ENCODE peak calls at places on chromosomes 12 and 14, in five cellular contexts. D is CD4-positive, alpha-beta T cell; R is left ventricle myocardium inferior; E is H9; N is H1. L is an unnamed sample. For H3K9me3, the result is how much of the 10 kb centered on the place peaks cover.

GRCh38 chr14:35666429-35667043 is 132.6 kb downstream of the INSM2 start:
- DNase-seq in D (no peak), R (no peak), E (no peak), N (no peak), L (no peak)

GRCh38 chr12:9843416-9843815 is 16.1 kb downstream of the KLRF1 start:
- DNase-seq in D (no peak), R (no peak), E (no peak), N (no peak), L (no peak)

GRCh38 chr12:94961413-94961812 is 42.1 kb downstream of the NDUFA12 start:
- DNase-seq in D (no peak), R (no peak), E (no peak), N (no peak), L (no peak)

GRCh38 chr12:50589650-50590435 is 85.1 kb downstream of the DIP2B start:
- DNase-seq in D (no peak), R (no peak), E (no peak), N (no peak), L (no peak)

GRCh38 chr14:45531022-45531421 is 278.0 kb upstream of the MIS18BP1 start:
- DNase-seq in D (no peak), R (no peak), E (no peak), N (no peak), L (no peak)

GRCh38 chr12:122884091-122884826 is 11.7 kb downstream of the VPS37B start:
- DNase-seq in D (no peak), R (no peak), E (no peak), N (no peak), L (no peak)

GRCh38 chr14:69171569-69171968 is 18.6 kb upstream of the DCAF5 start:
- DNase-seq in D (no peak), R (no peak), E (no peak), N (no peak), L (no peak)

GRCh38 chr12:18165422-18165871 is 75.5 kb upstream of the RERGL start:
- DNase-seq in D (no peak), R (no peak), E (no peak), N (no peak), L (no peak)

GRCh38 chr12:66944365-66944764 is 265.5 kb upstream of the GRIP1 start:
- DNase-seq in D (no peak), R (no peak), E (no peak), N (no peak), L (no peak)

GRCh38 chr12:33734871-33735270 is 287.4 kb upstream of the ALG10 start:
- DNase-seq in D (no peak), R (no peak), E (no peak), N (no peak), L (no peak)

GRCh38 chr14:25042362-25043299 is 7.3 kb downstream of the STXBP6 start:
- DNase-seq in D (no peak), R (no peak), E (no peak), N (no peak), L (no peak)

DNA sequence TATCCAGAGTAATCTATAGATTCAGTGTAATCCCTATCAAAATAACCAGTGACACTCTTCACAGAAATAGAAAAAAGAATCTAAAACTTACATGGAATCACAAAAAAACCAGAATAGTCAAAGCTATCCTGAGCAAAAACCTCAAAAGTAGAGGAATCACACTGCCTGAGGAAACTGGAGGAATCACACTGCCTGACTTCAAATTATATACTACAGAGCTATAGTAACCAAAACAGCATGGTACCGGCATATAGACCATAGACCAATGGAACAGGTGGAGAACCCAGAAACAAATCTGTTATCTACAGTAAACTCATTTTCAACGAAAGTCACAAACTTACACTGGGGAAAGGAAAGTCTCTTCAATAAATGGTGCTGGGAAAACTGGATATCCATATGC is 244.0 kb downstream of the FUT8 start:
- DNase-seq in D (no peak), R (no peak), E (no peak), N (no peak), L (no peak)
- TF ChIP-seq CTCF in D (no peak), R (no peak), E (no peak), N (no peak), L (no peak)

DNA sequence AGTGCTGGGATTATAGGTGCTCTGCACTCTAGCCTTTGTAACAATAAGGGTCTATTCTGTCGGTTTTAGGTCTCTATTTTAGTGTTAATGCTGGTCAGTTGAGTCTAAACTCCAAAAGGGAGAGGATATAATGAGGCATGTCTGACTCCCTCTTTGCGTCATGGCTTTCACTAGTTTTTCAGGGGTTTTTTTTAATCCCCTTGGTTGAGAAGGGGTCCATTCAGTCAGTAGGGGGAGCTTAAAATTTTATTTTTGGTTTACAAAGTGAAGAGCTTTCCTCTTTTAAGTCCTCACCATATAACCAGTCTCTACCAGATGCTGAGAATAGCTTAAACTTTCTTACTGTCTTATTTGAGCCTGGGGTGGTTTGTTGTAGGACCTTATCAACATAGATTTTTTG is 106.9 kb downstream of the PRKCH start:
- DNase-seq in D (no peak), R (no peak), E (no peak), N (no peak), L (no peak)
- H3K9me3 ChIP-seq in D (under half), R (under half), E (under half), N (under half), L (under half)

DNA sequence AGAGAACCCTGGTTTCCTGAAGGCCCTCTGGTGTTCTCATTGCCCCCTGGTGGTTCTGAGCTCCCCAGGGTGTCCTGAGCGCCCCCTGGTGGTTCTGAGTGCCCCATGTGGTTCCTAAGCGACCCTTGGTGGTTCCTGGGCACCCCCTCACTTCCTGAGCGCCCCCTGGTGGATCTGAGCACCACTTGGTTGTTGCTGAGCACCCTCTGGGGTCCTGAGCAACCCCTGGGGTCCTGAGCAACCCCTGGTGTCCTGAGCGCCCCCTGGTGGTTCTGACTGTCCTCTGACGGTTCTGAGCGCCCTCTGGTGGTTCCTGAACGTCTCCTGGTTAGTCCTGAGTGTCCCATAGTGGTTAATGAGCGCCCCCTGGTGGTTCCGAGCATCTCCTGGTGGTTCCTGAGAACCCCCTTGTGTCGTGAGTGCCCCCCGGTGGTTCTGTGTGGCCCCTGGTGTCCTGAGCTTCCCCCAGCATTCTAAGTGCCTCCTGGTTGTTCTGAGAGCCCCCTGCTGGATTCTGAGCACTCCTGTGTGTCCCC is 568.3 kb downstream of the TMEM121 start:
- DNase-seq in D (peak), R (no peak), E (no peak), N (no peak), L (no peak)
- TF ChIP-seq CTCF in D (peak), R (no peak), E (peak), N (peak), L (peak)

GRCh38 chr12:132966676-132967415 is 10.7 kb upstream of the ZNF605 start:
- DNase-seq in D (no peak), R (no peak), E (no peak), N (no peak), L (no peak)
- H3K9me3 ChIP-seq in D (under half), R (half or more), E (under half), N (under half), L (under half)

GRCh38 chr14:75884198-75884611 is 97.6 kb downstream of the TGFB3 start:
- DNase-seq in D (no peak), R (no peak), E (no peak), N (no peak), L (peak)
- TF ChIP-seq CTCF in D (no peak), R (peak), E (peak), N (peak), L (peak)

GRCh38 chr14:29240046-29240445 is 473.5 kb downstream of the FOXG1 start:
- DNase-seq in D (no peak), R (no peak), E (no peak), N (no peak), L (no peak)
- H3K9me3 ChIP-seq in D (under half), R (under half), E (under half), N (under half), L (under half)

L was measured in PC-9.